ENCODE peak calls at places on chromosomes 16 and 17, in five cellular contexts. I is HFFc6, R is nephron progenitor cell, N is IMR-90, O is H9. J is an unnamed sample.

GRCh38 chr16:68704232-68704867 is 32.7 kb upstream of the CDH1 start:
- DNase-seq in R (peak), I (peak), O (peak), N (peak), J (no peak)

GRCh38 chr17:63094636-63095035 is 128.6 kb downstream of the TANC2 start:
- DNase-seq in O (no peak), N (no peak), R (no peak), I (no peak), J (no peak)

GRCh38 chr17:67246648-67247415 is 1.8 kb upstream of the HELZ start:
- DNase-seq in I (peak), O (peak), R (peak), N (peak), J (peak)

GRCh38 chr17:67830440-67830839 is 5.1 kb downstream of the BPTF start:
- DNase-seq in O (peak), N (no peak), R (peak), I (no peak), J (no peak)

GRCh38 chr16:29900888-29901606 is 759 bp downstream of the ASPHD1 start:
- DNase-seq in I (no peak), R (no peak), N (no peak), O (no peak), J (no peak)

GRCh38 chr17:42387663-42388380 is 420 bp downstream of the STAT3 start:
- DNase-seq in R (peak), I (no peak), O (peak), N (no peak), J (no peak)

GRCh38 chr17:81406117-81406953 is 11.1 kb downstream of the BAHCC1 start:
- DNase-seq in R (peak), I (no peak), O (no peak), N (no peak), J (no peak)

GRCh38 chr17:50468120-50469004 is at the start of gene CHAD:
- DNase-seq in R (peak), N (no peak), I (no peak), O (peak), J (no peak)

GRCh38 chr17:59668816-59669215 is 38.4 kb downstream of the PTRH2 start:
- DNase-seq in N (peak), R (no peak), I (peak), O (no peak), J (no peak)

GRCh38 chr16:73356401-73357079 is 308.6 kb upstream of the ZFHX3 start:
- DNase-seq in N (no peak), R (no peak), O (no peak), I (no peak), J (no peak)

GRCh38 chr16:46884513-46885293 is 541 bp downstream of the GPT2 start:
- DNase-seq in I (no peak), N (peak), O (no peak), R (peak), J (no peak)

GRCh38 chr17:42276609-42277341 is 584 bp upstream of the STAT5B start:
- DNase-seq in O (peak), I (peak), R (peak), N (peak), J (peak)

GRCh38 chr16:10937068-10937859 is 5.0 kb downstream of the DEXI start:
- DNase-seq in O (no peak), R (no peak), N (no peak), I (no peak), J (no peak)

GRCh38 chr17:64020068-64020766 is at the start of gene ICAM2:
- DNase-seq in I (no peak), N (no peak), R (no peak), O (no peak), J (peak)

GRCh38 chr17:9907131-9907530 is 2.1 kb upstream of the RCVRN start:
- DNase-seq in O (no peak), R (no peak), N (no peak), I (no peak), J (peak)

GRCh38 chr17:20105539-20106291 is 96.6 kb downstream of the SPECC1 start:
- DNase-seq in R (no peak), O (peak), N (no peak), I (no peak), J (no peak)

GRCh38 chr16:47129755-47130435 is 13.8 kb downstream of the NETO2 start:
- DNase-seq in I (no peak), O (no peak), N (no peak), R (no peak), J (no peak)

GRCh38 chr17:42436401-42436800 is 13.3 kb upstream of the CAVIN1 start:
- DNase-seq in I (peak), R (no peak), N (peak), O (no peak), J (no peak)

GRCh38 chr17:49456172-49456965 is 38.7 kb upstream of the NGFR start:
- DNase-seq in I (peak), O (no peak), R (no peak), N (peak), J (no peak)

GRCh38 chr17:64443086-64443760 is 5.7 kb upstream of the MILR1 start:
- DNase-seq in I (no peak), O (no peak), N (no peak), R (no peak), J (no peak)

GRCh38 chr16:17365211-17365541 is 105.6 kb downstream of the XYLT1 start:
- DNase-seq in I (no peak), R (no peak), N (no peak), O (no peak), J (no peak)

GRCh38 chr17:18917506-18918032 is 34.4 kb upstream of the SLC5A10 start:
- DNase-seq in I (no peak), R (no peak), N (no peak), O (no peak), J (no peak)

GRCh38 chr17:74815671-74816370 is 39.7 kb upstream of the NAT9 start:
- DNase-seq in O (peak), N (no peak), I (no peak), R (no peak), J (no peak)

GRCh38 chr16:9823510-9823909 is 358.7 kb downstream of the GRIN2A start:
- DNase-seq in R (no peak), O (no peak), I (no peak), N (no peak), J (no peak)

GRCh38 chr17:66548158-66548557 is 245.7 kb downstream of the PRKCA start:
- DNase-seq in N (no peak), R (no peak), I (peak), O (no peak), J (no peak)

GRCh38 chr17:7173687-7174602 is 5.2 kb downstream of the ASGR1 start:
- DNase-seq in N (no peak), O (peak), R (peak), I (no peak), J (peak)

GRCh38 chr16:88014201-88014781 is 63.1 kb downstream of the BANP start:
- DNase-seq in R (no peak), O (no peak), N (peak), I (no peak), J (peak)

GRCh38 chr17:80931421-80932265 is 60.0 kb upstream of the CHMP6 start:
- DNase-seq in O (peak), I (peak), N (peak), R (no peak), J (no peak)

GRCh38 chr16:66334856-66335255 is 31.6 kb upstream of the CDH5 start:
- DNase-seq in N (no peak), R (no peak), I (no peak), O (no peak), J (no peak)

GRCh38 chr17:43814026-43814425 is 18.9 kb downstream of the MPP3 start:
- DNase-seq in I (no peak), N (no peak), R (no peak), O (peak), J (no peak)

GRCh38 chr17:81685108-81685507 is 1.3 kb downstream of the HGS start:
- DNase-seq in I (peak), R (no peak), N (peak), O (no peak), J (no peak)

GRCh38 chr17:80664217-80664780 is 119.7 kb downstream of the RPTOR start:
- DNase-seq in O (no peak), N (no peak), I (no peak), R (no peak), J (no peak)

GRCh38 chr17:63035271-63035670 is 69.2 kb downstream of the TANC2 start:
- DNase-seq in I (peak), R (no peak), N (peak), O (no peak), J (no peak)

GRCh38 chr17:34981538-34982241 is 1.4 kb downstream of the LIG3 start:
- DNase-seq in N (peak), R (no peak), O (no peak), I (peak), J (no peak)

DNA sequence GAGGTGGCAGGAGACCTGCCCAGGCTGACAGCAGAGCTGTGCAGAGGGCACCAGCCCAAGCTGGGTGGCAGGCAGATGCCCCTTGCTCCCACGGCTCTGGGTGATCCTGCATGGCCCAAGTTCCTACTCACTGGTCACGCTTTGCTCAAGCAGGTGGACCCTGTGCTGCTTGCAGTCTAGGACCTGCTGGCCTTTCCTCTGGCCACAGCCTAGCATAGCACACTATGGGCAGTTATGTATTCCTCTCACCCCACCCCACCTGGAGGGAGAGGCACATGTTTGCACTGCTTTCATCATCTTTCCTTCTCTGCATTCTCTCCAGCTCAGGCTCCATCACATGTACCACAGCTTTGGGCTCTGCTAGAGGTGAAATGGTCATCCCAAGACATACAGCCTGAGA is 19.6 kb upstream of the SREBF1 start:
- DNase-seq in R (no peak), N (no peak), I (no peak), O (no peak), J (no peak)
- TF ChIP-seq CTCF in R (no peak), N (no peak), I (no peak), O (no peak), J (no peak)

DNA sequence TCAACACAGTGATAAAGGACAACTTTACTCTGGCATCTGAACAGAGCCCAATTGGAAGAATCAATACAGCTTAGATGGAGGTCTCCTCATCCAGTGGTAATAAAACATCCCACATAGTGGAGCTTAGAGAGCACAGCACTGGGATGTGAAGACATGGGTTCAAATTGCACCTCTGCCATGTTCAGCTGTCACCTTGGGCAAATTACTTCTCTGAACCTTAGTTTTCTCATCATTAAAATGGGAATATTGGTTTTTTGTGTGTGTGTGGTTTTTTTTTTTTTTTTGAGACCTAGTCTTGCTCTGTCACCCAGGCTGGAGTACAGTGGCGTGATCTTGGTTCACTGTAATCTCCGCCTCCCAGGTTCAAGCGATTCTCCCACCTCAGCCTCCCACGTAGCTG is 13.6 kb upstream of the KRT10 start:
- DNase-seq in I (no peak), O (no peak), R (no peak), N (no peak), J (no peak)
- TF ChIP-seq CTCF in I (no peak), O (no peak), R (no peak), N (no peak), J (no peak)

GRCh38 chr16:21614896-21615295 is 15.5 kb downstream of the METTL9 start:
- DNase-seq in I (no peak), R (no peak), O (no peak), N (no peak), J (no peak)
- TF ChIP-seq CTCF in I (peak), R (no peak), O (peak), N (no peak), J (peak)

GRCh38 chr16:58563775-58564174 is 48.5 kb downstream of the SETD6 start:
- DNase-seq in I (no peak), R (no peak), N (no peak), O (no peak), J (no peak)
- TF ChIP-seq CTCF in I (peak), R (no peak), N (no peak), O (peak), J (no peak)

GRCh38 chr16:51154271-51155171 is 3.5 kb upstream of the SALL1 start:
- DNase-seq in N (no peak), I (no peak), R (peak), O (peak), J (no peak)
- TF ChIP-seq CTCF in N (no peak), I (no peak), R (no peak), O (peak), J (no peak)

DNA sequence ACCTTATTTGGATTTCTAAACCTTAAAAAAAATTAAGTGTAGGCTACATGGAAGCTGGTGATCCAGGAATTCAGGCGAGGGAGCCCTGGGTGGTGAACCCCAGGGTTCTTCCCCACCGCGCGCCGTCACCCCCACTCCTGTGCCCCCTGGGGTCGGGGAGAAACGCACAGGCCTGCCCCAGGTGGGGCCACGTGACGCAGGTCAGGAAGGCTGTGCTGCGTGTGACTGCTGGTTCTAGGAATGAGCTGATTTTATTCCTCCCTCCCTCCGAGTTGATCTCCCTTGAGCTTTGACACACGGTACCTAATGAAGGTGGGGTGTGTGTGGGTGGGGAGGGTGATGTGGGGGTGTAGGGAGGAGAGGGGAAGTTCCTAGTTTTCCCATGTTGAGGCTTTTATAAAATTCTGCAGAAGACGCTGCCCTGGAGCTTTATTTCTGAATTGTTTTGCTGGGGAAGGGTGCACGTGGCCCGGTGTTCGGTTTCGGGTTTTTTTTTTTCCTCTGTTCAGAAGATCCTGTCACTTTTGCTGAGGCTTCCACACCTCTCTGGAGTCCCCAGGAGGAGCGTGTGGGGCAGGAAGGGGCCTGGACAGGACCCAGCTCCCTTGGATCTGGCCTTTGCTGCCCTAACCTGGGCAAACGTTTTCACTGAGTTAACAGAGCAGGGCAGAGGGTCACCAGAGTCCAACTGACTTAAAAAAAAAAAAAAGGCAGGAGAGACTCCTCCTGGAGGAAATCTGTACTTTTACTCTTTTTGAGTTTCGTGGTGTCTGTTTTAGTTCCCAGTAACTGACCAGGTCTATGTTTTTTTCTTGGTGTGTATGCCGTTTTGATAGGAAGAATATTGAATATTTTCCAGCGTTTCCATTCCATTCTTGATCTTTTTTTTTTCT is 55.8 kb upstream of the GSE1 start:
- DNase-seq in I (no peak), R (no peak), N (no peak), O (no peak), J (no peak)
- TF ChIP-seq CTCF in I (peak), R (no peak), N (peak), O (peak), J (no peak)